ENCODE peak calls at places on chromosomes 1 and 21, in seven cellular contexts. O is GM12878, Y is SK-N-SH, V is HCT116, S is H1, Z is HepG2, T is K562. I is an unnamed sample.

GRCh38 chr1:86714561-86715244 is 10.3 kb downstream of the SH3GLB1 start:
- DNase-seq in O (no peak), Y (no peak), V (no peak), S (no peak), Z (no peak), T (no peak), I (no peak)

GRCh38 chr21:42724226-42724920 is 71.0 kb downstream of the PDE9A start:
- DNase-seq in O (no peak), Y (no peak), V (peak; percentile 89), S (no peak), Z (peak; percentile 91), T (no peak), I (no peak)

GRCh38 chr1:15244813-15245212 is 2.2 kb upstream of the FHAD1 start:
- DNase-seq in O (no peak), Y (no peak), V (no peak), S (no peak), Z (no peak), T (no peak), I (no peak)

GRCh38 chr1:10904396-10905358 is 107.8 kb upstream of the TARDBP start:
- DNase-seq in O (no peak), Y (peak; percentile 86), V (no peak), S (no peak), Z (no peak), T (no peak), I (no peak)

GRCh38 chr1:222791006-222791710 is 23.7 kb upstream of the DISP1 start:
- DNase-seq in O (no peak), Y (no peak), V (no peak), S (no peak), Z (no peak), T (no peak), I (no peak)

GRCh38 chr1:178692564-178693327 is 32.3 kb upstream of the RALGPS2 start:
- DNase-seq in O (no peak), Y (no peak), V (no peak), S (no peak), Z (no peak), T (no peak), I (no peak)

GRCh38 chr1:115142616-115143015 is 53.3 kb upstream of the TSPAN2 start:
- DNase-seq in O (no peak), Y (no peak), V (no peak), S (no peak), Z (no peak), T (no peak), I (no peak)

GRCh38 chr1:216430744-216431143 is 7.5 kb upstream of the USH2A start:
- DNase-seq in O (no peak), Y (no peak), V (no peak), S (no peak), Z (no peak), T (no peak), I (no peak)

GRCh38 chr1:9482816-9483572 is 56.3 kb upstream of the SLC25A33 start:
- DNase-seq in O (no peak), Y (peak; percentile 1), V (no peak), S (no peak), Z (no peak), T (no peak), I (no peak)

GRCh38 chr1:47175227-47175934 is 14.5 kb downstream of the PDZK1IP1 start:
- DNase-seq in O (no peak), Y (peak; percentile 72), V (peak; percentile 56), S (peak; percentile 81), Z (peak; percentile 64), T (peak; percentile 82), I (peak; percentile 39)

GRCh38 chr1:85450832-85451231 is 14.1 kb downstream of the DDAH1 start:
- DNase-seq in O (no peak), Y (no peak), V (peak; percentile 22), S (no peak), Z (no peak), T (no peak), I (no peak)

GRCh38 chr21:35222021-35222420 is 172.9 kb upstream of the RUNX1 start:
- DNase-seq in O (no peak), Y (no peak), V (no peak), S (no peak), Z (no peak), T (no peak), I (peak; percentile 53)

GRCh38 chr1:49906365-49906764 is 117.4 kb downstream of the AGBL4 start:
- DNase-seq in O (no peak), Y (no peak), V (no peak), S (no peak), Z (no peak), T (no peak), I (no peak)

GRCh38 chr1:17998889-17999288 is 108.7 kb upstream of the IGSF21 start:
- DNase-seq in O (no peak), Y (no peak), V (no peak), S (no peak), Z (peak; percentile 32), T (peak; percentile 48), I (no peak)
- TF ChIP-seq JUND in O (no peak), Y (no peak), V (no peak), S (no peak), Z (no peak), T (no peak), I (no peak)

GRCh38 chr1:227903614-227904501 is 43.9 kb downstream of the WNT9A start:
- DNase-seq in O (no peak), Y (no peak), V (no peak), S (no peak), Z (no peak), T (no peak), I (no peak)
- TF ChIP-seq JUND in O (no peak), Y (no peak), V (no peak), S (no peak), Z (no peak), T (no peak), I (no peak)

GRCh38 chr1:67855944-67856343 is 22.7 kb upstream of the GNG12 start:
- DNase-seq in O (no peak), Y (no peak), V (no peak), S (no peak), Z (no peak), T (no peak), I (no peak)

GRCh38 chr1:67850611-67851075 is 17.4 kb upstream of the GNG12 start:
- DNase-seq in O (no peak), Y (no peak), V (peak; percentile 69), S (no peak), Z (no peak), T (peak; percentile 66), I (no peak)

GRCh38 chr1:67855444-67855843 is 22.2 kb upstream of the GNG12 start:
- DNase-seq in O (no peak), Y (no peak), V (no peak), S (no peak), Z (no peak), T (no peak), I (no peak)

GRCh38 chr1:67851800-67852199 is 18.5 kb upstream of the GNG12 start:
- DNase-seq in O (no peak), Y (no peak), V (no peak), S (no peak), Z (no peak), T (no peak), I (no peak)

DNA sequence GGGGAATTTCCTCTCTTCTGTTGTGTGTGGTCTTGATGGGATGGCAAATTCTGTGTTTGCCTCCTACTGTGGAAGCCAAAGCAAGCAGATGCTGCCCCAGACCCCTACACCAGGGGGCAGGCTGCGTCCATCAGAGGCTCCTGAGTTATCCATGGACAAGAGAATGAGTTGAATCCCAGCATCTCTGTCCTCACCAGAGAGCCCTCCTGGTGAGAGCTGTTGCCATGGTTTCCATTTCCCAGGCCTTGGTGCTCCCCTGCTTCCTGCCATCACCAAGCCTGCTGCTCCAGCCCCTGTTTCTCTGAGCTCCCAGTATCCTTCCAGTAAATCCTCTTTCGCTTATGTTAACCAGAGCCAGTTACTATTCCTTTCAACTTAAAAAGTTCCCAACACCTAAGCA is 20.4 kb upstream of the GNG12 start:
- DNase-seq in O (no peak), Y (peak; percentile 77), V (peak; percentile 44), S (peak; percentile 95), Z (peak; percentile 25), T (peak; percentile 75), I (peak; percentile 50)
- TF ChIP-seq JUND in O (no peak), Y (no peak), V (no peak), S (no peak), Z (no peak), T (peak; percentile 39), I (no peak)

DNA sequence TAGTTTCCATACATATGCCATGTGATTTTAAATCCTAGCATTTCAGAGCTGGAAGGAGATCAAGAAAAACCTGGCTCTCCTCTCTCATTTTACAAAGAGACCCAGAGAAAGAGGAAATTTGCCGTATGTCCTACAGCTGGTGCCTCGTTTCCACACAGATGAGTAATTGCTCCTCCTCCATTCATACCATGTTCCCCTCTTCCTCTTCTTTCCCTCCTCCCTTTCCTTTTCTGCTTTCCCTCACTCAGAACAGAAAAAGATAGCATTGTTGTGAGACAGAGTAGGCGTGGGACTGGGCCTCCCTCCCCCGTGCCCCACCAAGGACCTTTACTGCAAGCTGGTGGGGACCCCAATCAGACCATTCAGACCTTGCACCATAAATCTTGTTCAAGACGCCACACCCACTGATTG is 13.7 kb upstream of the SLC44A3 start:
- DNase-seq in O (no peak), Y (no peak), V (no peak), S (no peak), Z (no peak), T (no peak), I (no peak)
- TF ChIP-seq JUND in O (no peak), Y (no peak), V (no peak), S (no peak), Z (no peak), T (no peak), I (no peak)

GRCh38 chr1:63663301-63663700 is 70.1 kb downstream of the PGM1 start:
- DNase-seq in O (no peak), Y (no peak), V (peak; percentile 19), S (no peak), Z (no peak), T (no peak), I (no peak)
- TF ChIP-seq JUND in O (no peak), Y (no peak), V (no peak), S (no peak), Z (no peak), T (no peak), I (no peak)

DNA sequence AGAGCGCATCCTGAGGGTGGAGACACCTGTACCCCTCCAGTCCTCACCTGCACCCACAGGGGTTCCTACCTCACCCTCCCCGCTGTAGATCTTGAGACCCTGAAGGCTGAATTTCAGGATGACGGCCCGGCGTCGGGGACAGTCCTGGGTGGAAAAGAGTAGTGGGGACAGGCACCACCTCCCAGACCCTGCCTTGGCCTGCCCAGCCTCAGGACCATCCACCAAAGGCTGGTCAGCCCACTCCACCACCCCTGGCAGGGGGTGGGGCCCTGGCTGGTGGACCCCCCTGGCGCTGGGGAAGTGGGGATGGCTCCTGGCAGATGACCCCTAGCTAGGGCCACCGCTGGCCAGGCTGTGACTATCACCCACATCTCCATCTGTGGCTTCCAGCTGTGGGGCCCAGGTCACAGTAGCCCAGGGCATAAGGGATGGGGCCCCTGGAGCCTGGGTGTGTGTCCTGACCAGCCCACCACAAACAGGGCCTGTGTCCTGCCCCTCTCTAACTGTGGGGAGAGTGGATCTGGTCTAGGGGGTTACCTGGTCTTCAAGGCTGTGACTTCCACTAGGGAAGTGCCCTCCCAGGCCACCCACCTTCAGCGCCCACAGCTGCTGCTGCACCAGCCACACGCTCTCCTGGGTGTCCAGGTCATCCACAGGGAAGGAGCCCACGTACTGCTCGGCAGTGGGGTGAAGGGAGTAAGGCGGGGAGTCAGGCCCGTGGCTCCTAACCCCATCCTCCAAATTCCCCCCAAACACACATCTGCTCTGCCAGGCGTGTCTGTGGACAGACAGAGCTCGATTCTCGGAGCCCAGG is 5.4 kb downstream of the SH2D5 start:
- DNase-seq in O (no peak), Y (peak; percentile 46), V (no peak), S (no peak), Z (no peak), T (no peak), I (no peak)
- TF ChIP-seq JUND in O (no peak), Y (no peak), V (no peak), S (no peak), Z (no peak), T (no peak), I (no peak)

GRCh38 chr1:231338270-231339128 is at the start of gene SPRTN:
- DNase-seq in O (no peak), Y (peak; percentile 90), V (no peak), S (no peak), Z (no peak), T (peak; percentile 25), I (peak; percentile 95)
- TF ChIP-seq JUND in O (no peak), Y (no peak), V (no peak), S (no peak), Z (no peak), T (no peak), I (no peak)